ENCODE peak calls at places on chromosomes 6 and 20, in four cellular contexts. One of them, this sample, is unnamed. For H3K4me1, the result is how much of the 10 kb centered on the place peaks cover.

GRCh38 chr6:159084493-159085091 is 39.8 kb upstream of the TAGAP start:
- DNase-seq in neural progenitor cell: no peak
- DNase-seq in CD4-positive, CD25-positive, alpha-beta regulatory T cell: no peak
- DNase-seq in aorta: no peak
- DNase-seq in this sample: no peak

GRCh38 chr20:2767768-2768631 is 32.4 kb downstream of the CPXM1 start:
- DNase-seq in neural progenitor cell: no peak
- DNase-seq in CD4-positive, CD25-positive, alpha-beta regulatory T cell: no peak
- DNase-seq in aorta: peak
- DNase-seq in this sample: no peak

GRCh38 chr6:29005183-29005885 is at the start of gene ZNF311:
- DNase-seq in neural progenitor cell: peak
- DNase-seq in CD4-positive, CD25-positive, alpha-beta regulatory T cell: no peak
- DNase-seq in aorta: peak
- DNase-seq in this sample: no peak

GRCh38 chr6:23783901-23784300 is 342.1 kb upstream of the NRSN1 start:
- DNase-seq in neural progenitor cell: no peak
- DNase-seq in CD4-positive, CD25-positive, alpha-beta regulatory T cell: no peak
- DNase-seq in aorta: no peak
- DNase-seq in this sample: no peak

GRCh38 chr20:40890635-40891034 is 138.0 kb upstream of the TOP1 start:
- DNase-seq in neural progenitor cell: no peak
- DNase-seq in CD4-positive, CD25-positive, alpha-beta regulatory T cell: no peak
- DNase-seq in aorta: no peak
- DNase-seq in this sample: no peak

GRCh38 chr6:158799051-158799792 is 19.9 kb downstream of the EZR start:
- DNase-seq in neural progenitor cell: no peak
- DNase-seq in CD4-positive, CD25-positive, alpha-beta regulatory T cell: no peak
- DNase-seq in aorta: no peak
- DNase-seq in this sample: no peak

GRCh38 chr20:32285621-32286334 is 8.3 kb downstream of the KIF3B start:
- DNase-seq in neural progenitor cell: no peak
- DNase-seq in CD4-positive, CD25-positive, alpha-beta regulatory T cell: peak
- DNase-seq in aorta: no peak
- DNase-seq in this sample: peak

GRCh38 chr6:147201885-147202515 is 2.2 kb upstream of the STXBP5 start:
- DNase-seq in neural progenitor cell: peak
- DNase-seq in CD4-positive, CD25-positive, alpha-beta regulatory T cell: peak
- DNase-seq in aorta: no peak
- DNase-seq in this sample: peak

GRCh38 chr6:6665505-6665904 is 77.0 kb downstream of the LY86 start:
- DNase-seq in neural progenitor cell: peak
- DNase-seq in CD4-positive, CD25-positive, alpha-beta regulatory T cell: no peak
- DNase-seq in aorta: no peak
- DNase-seq in this sample: no peak

GRCh38 chr20:2234788-2235187 is 61.0 kb upstream of the TGM3 start:
- DNase-seq in neural progenitor cell: peak
- DNase-seq in CD4-positive, CD25-positive, alpha-beta regulatory T cell: no peak
- DNase-seq in aorta: no peak
- DNase-seq in this sample: no peak

GRCh38 chr20:52805892-52806291 is 166.3 kb upstream of the TSHZ2 start:
- DNase-seq in neural progenitor cell: no peak
- DNase-seq in CD4-positive, CD25-positive, alpha-beta regulatory T cell: no peak
- DNase-seq in aorta: no peak
- DNase-seq in this sample: no peak

GRCh38 chr6:136657629-136658028 is 107.4 kb upstream of the MAP7 start:
- DNase-seq in neural progenitor cell: no peak
- DNase-seq in CD4-positive, CD25-positive, alpha-beta regulatory T cell: no peak
- DNase-seq in aorta: no peak
- DNase-seq in this sample: no peak

GRCh38 chr20:8209061-8209460 is 77.0 kb downstream of the PLCB1 start:
- DNase-seq in neural progenitor cell: peak
- DNase-seq in CD4-positive, CD25-positive, alpha-beta regulatory T cell: no peak
- DNase-seq in aorta: no peak
- DNase-seq in this sample: no peak

GRCh38 chr20:56945057-56945456 is 316.0 kb downstream of the TFAP2C start:
- DNase-seq in neural progenitor cell: no peak
- DNase-seq in CD4-positive, CD25-positive, alpha-beta regulatory T cell: no peak
- DNase-seq in aorta: no peak
- DNase-seq in this sample: no peak

GRCh38 chr20:37334450-37334849 is 11.5 kb upstream of the SRC start:
- DNase-seq in neural progenitor cell: no peak
- DNase-seq in CD4-positive, CD25-positive, alpha-beta regulatory T cell: no peak
- DNase-seq in aorta: peak
- DNase-seq in this sample: no peak

GRCh38 chr6:16683524-16684194 is 77.6 kb downstream of the ATXN1 start:
- DNase-seq in neural progenitor cell: no peak
- DNase-seq in CD4-positive, CD25-positive, alpha-beta regulatory T cell: no peak
- DNase-seq in aorta: no peak
- DNase-seq in this sample: no peak
- H3K4me1 ChIP-seq in neural progenitor cell: under half
- H3K4me1 ChIP-seq in CD4-positive, CD25-positive, alpha-beta regulatory T cell: under half
- H3K4me1 ChIP-seq in aorta: under half
- H3K4me1 ChIP-seq in this sample: under half

GRCh38 chr6:14747881-14748520 is 497.9 kb upstream of the JARID2 start:
- DNase-seq in neural progenitor cell: no peak
- DNase-seq in CD4-positive, CD25-positive, alpha-beta regulatory T cell: no peak
- DNase-seq in aorta: no peak
- DNase-seq in this sample: no peak
- H3K4me1 ChIP-seq in neural progenitor cell: under half
- H3K4me1 ChIP-seq in CD4-positive, CD25-positive, alpha-beta regulatory T cell: under half
- H3K4me1 ChIP-seq in aorta: under half
- H3K4me1 ChIP-seq in this sample: under half

DNA sequence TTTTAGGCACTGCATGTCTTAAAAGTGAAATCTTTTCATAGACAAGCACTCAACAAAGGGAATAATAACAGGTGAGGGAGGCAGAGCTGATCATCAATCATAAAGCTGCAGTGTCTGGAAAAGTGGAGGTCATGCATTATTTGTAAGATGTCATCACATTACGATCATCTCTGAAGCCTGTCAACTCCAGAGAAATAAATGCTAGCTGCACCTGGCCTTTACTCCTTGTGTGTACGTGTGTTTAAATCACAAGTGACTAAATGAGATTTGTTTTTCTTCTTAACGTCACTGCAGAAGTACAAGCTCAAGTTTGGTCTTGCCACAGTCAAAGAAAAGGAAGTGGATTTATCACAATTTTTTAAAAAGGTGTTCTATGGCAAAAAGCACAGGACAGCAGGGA is 275.5 kb upstream of the SGK1 start:
- DNase-seq in neural progenitor cell: no peak
- DNase-seq in CD4-positive, CD25-positive, alpha-beta regulatory T cell: no peak
- DNase-seq in aorta: no peak
- DNase-seq in this sample: no peak
- H3K4me1 ChIP-seq in neural progenitor cell: under half
- H3K4me1 ChIP-seq in CD4-positive, CD25-positive, alpha-beta regulatory T cell: under half
- H3K4me1 ChIP-seq in aorta: under half
- H3K4me1 ChIP-seq in this sample: under half

GRCh38 chr6:134729590-134729989 is 220.3 kb downstream of the ALDH8A1 start:
- DNase-seq in neural progenitor cell: no peak
- DNase-seq in CD4-positive, CD25-positive, alpha-beta regulatory T cell: no peak
- DNase-seq in aorta: no peak
- DNase-seq in this sample: no peak
- H3K4me1 ChIP-seq in neural progenitor cell: under half
- H3K4me1 ChIP-seq in CD4-positive, CD25-positive, alpha-beta regulatory T cell: under half
- H3K4me1 ChIP-seq in aorta: under half
- H3K4me1 ChIP-seq in this sample: under half

GRCh38 chr20:23461180-23461579 is 8.5 kb upstream of the CST11 start:
- DNase-seq in neural progenitor cell: no peak
- DNase-seq in CD4-positive, CD25-positive, alpha-beta regulatory T cell: no peak
- DNase-seq in aorta: no peak
- DNase-seq in this sample: no peak
- H3K4me1 ChIP-seq in neural progenitor cell: under half
- H3K4me1 ChIP-seq in CD4-positive, CD25-positive, alpha-beta regulatory T cell: under half
- H3K4me1 ChIP-seq in aorta: under half
- H3K4me1 ChIP-seq in this sample: under half